ENCODE peak calls at places on chromosomes 7 and 10, in four cellular contexts. K, H, E and F are unnamed samples.

GRCh38 chr7:72183835-72184234 is 228.3 kb downstream of the CALN1 start:
- DNase-seq in K (no peak), H (no peak), E (no peak), F (no peak)

GRCh38 chr7:2572101-2572842 is 13.5 kb downstream of the IQCE start:
- DNase-seq in K (no peak), H (no peak), E (no peak), F (no peak)

GRCh38 chr7:44087914-44088838 is 5.8 kb upstream of the POLM start:
- DNase-seq in K (no peak), H (no peak), E (no peak), F (no peak)

GRCh38 chr7:150450491-150450992 is at the start of gene GIMAP8:
- DNase-seq in K (peak; percentile 40), H (peak; percentile 29), E (no peak), F (no peak)

GRCh38 chr7:36775673-36776072 is 51.4 kb upstream of the AOAH start:
- DNase-seq in K (no peak), H (peak; percentile 68), E (no peak), F (no peak)

GRCh38 chr10:103451871-103452713 is at the start of gene CALHM2:
- DNase-seq in K (peak; percentile 91), H (peak; percentile 70), E (peak; percentile 23), F (no peak)

GRCh38 chr7:141785711-141786552 is 4.1 kb upstream of the TAS2R5 start:
- DNase-seq in K (peak; percentile 60), H (peak; percentile 60), E (no peak), F (peak; percentile 16)

GRCh38 chr7:23003505-23004246 is 10.3 kb downstream of the HYCC1 start:
- DNase-seq in K (no peak), H (no peak), E (no peak), F (no peak)

GRCh38 chr10:85946713-85947326 is 419.8 kb downstream of the GRID1 start:
- DNase-seq in K (peak; percentile 30), H (peak; percentile 51), E (no peak), F (peak; percentile 72)

GRCh38 chr7:5598261-5598761 is 174.7 kb upstream of the TNRC18 start:
- DNase-seq in K (no peak), H (no peak), E (no peak), F (no peak)

GRCh38 chr7:150444674-150445365 is 5.6 kb upstream of the GIMAP8 start:
- DNase-seq in K (no peak), H (no peak), E (no peak), F (no peak)

GRCh38 chr10:62437696-62438095 is 63.5 kb downstream of the ZNF365 start:
- DNase-seq in K (peak; percentile 51), H (peak; percentile 39), E (no peak), F (no peak)

GRCh38 chr10:103912759-103913158 is 5.2 kb downstream of the STN1 start:
- DNase-seq in K (no peak), H (no peak), E (no peak), F (no peak)

GRCh38 chr7:8549043-8549442 is 115.6 kb downstream of the NXPH1 start:
- DNase-seq in K (no peak), H (no peak), E (no peak), F (no peak)

GRCh38 chr10:118003146-118003545 is 43.6 kb downstream of the RAB11FIP2 start:
- DNase-seq in K (no peak), H (no peak), E (no peak), F (no peak)

GRCh38 chr10:118615888-118616287 is 20.4 kb upstream of the PRLHR start:
- DNase-seq in K (no peak), H (no peak), E (no peak), F (no peak)

GRCh38 chr10:20855398-20856038 is 41.6 kb downstream of the NEBL start:
- DNase-seq in K (no peak), H (no peak), E (no peak), F (no peak)

GRCh38 chr7:107882766-107883165 is 8.2 kb upstream of the DLD start:
- DNase-seq in K (no peak), H (no peak), E (no peak), F (no peak)

GRCh38 chr10:96491303-96491702 is 22.4 kb downstream of the TLL2 start:
- DNase-seq in K (no peak), H (no peak), E (no peak), F (no peak)

GRCh38 chr10:95406651-95407280 is 116.0 kb upstream of the PDLIM1 start:
- DNase-seq in K (no peak), H (no peak), E (no peak), F (no peak)

GRCh38 chr10:83516788-83517187 is 622.5 kb upstream of the GHITM start:
- DNase-seq in K (no peak), H (no peak), E (no peak), F (no peak)

GRCh38 chr10:86359111-86359510 is 7.5 kb downstream of the GRID1 start:
- DNase-seq in K (no peak), H (no peak), E (no peak), F (no peak)

GRCh38 chr7:24930856-24931255 is 49.1 kb downstream of the OSBPL3 start:
- DNase-seq in K (no peak), H (no peak), E (no peak), F (no peak)

GRCh38 chr7:136555933-136556332 is 312.5 kb upstream of the CHRM2 start:
- DNase-seq in K (no peak), H (no peak), E (no peak), F (no peak)